ENCODE peak calls at places on chromosomes 7 and 10, in nine cellular contexts. H is T-helper 2 cell, L is NB4, C is choroid plexus epithelial cell, D is WTC11, Q is NCI-H1105, Z is cardiac muscle cell, Y is T follicular helper cell, G is Kasumi-1. O is an unnamed sample.

GRCh38 chr10:71634531-71635164 is 84.9 kb downstream of the C10orf105 start:
- DNase-seq in H (no peak), L (no peak), C (no peak), D (no peak), Q (no peak), Z (no peak), Y (no peak), G (no peak), O (no peak)

GRCh38 chr10:61623101-61623500 is 39.6 kb upstream of the CABCOCO1 start:
- DNase-seq in H (no peak), L (no peak), C (peak), D (no peak), Q (no peak), Z (no peak), Y (no peak), G (no peak), O (no peak)

GRCh38 chr7:116230191-116231005 is 20.1 kb downstream of the TES start:
- DNase-seq in H (no peak), L (no peak), C (no peak), D (no peak), Q (no peak), Z (peak), Y (no peak), G (no peak), O (no peak)

GRCh38 chr10:15824498-15824897 is 35.8 kb downstream of the MINDY3 start:
- DNase-seq in H (no peak), L (peak), C (peak), D (no peak), Q (no peak), Z (peak), Y (no peak), G (peak), O (peak)

GRCh38 chr7:36472141-36472729 is 82.6 kb downstream of the ANLN start:
- DNase-seq in H (no peak), L (no peak), C (no peak), D (no peak), Q (no peak), Z (no peak), Y (no peak), G (no peak), O (no peak)

GRCh38 chr7:66315192-66315591 is 110.1 kb downstream of the TPST1 start:
- DNase-seq in H (no peak), L (peak), C (peak), D (no peak), Q (no peak), Z (no peak), Y (no peak), G (no peak), O (no peak)

GRCh38 chr10:110629680-110630191 is 14.4 kb upstream of the RBM20 start:
- DNase-seq in H (no peak), L (no peak), C (peak), D (no peak), Q (peak), Z (no peak), Y (no peak), G (no peak), O (no peak)

GRCh38 chr10:14016942-14017341 is 313.8 kb downstream of the FRMD4A start:
- DNase-seq in H (no peak), L (no peak), C (no peak), D (no peak), Q (no peak), Z (no peak), Y (no peak), G (no peak), O (no peak)

GRCh38 chr10:5644930-5645329 is 21.5 kb downstream of the ASB13 start:
- DNase-seq in H (no peak), L (no peak), C (no peak), D (no peak), Q (no peak), Z (no peak), Y (no peak), G (no peak), O (no peak)

GRCh38 chr7:3705258-3705657 is 404.2 kb downstream of the SDK1 start:
- DNase-seq in H (no peak), L (no peak), C (no peak), D (no peak), Q (no peak), Z (no peak), Y (no peak), G (no peak), O (no peak)

GRCh38 chr7:77254915-77255314 is 55.3 kb upstream of the FGL2 start:
- DNase-seq in H (no peak), L (no peak), C (no peak), D (no peak), Q (no peak), Z (no peak), Y (no peak), G (no peak), O (no peak)

GRCh38 chr7:24777811-24778210 is 20.5 kb upstream of the GSDME start:
- DNase-seq in H (no peak), L (no peak), C (no peak), D (no peak), Q (no peak), Z (no peak), Y (no peak), G (no peak), O (no peak)

GRCh38 chr7:80463272-80463920 is 48.5 kb downstream of the GNAT3 start:
- DNase-seq in H (no peak), L (no peak), C (no peak), D (no peak), Q (no peak), Z (peak), Y (no peak), G (no peak), O (no peak)

GRCh38 chr10:15531927-15532722 is 161.0 kb upstream of the FAM171A1 start:
- DNase-seq in H (no peak), L (no peak), C (no peak), D (no peak), Q (no peak), Z (no peak), Y (no peak), G (no peak), O (no peak)

GRCh38 chr10:27695704-27696103 is 49.9 kb downstream of the MKX start:
- DNase-seq in H (no peak), L (no peak), C (no peak), D (no peak), Q (no peak), Z (no peak), Y (no peak), G (no peak), O (no peak)

GRCh38 chr7:133572087-133572486 is 319.2 kb downstream of the EXOC4 start:
- DNase-seq in H (no peak), L (no peak), C (peak), D (no peak), Q (no peak), Z (no peak), Y (no peak), G (no peak), O (no peak)

GRCh38 chr10:6401562-6402348 is 178.3 kb downstream of the PRKCQ start:
- DNase-seq in H (peak), L (peak), C (peak), D (peak), Q (peak), Z (peak), Y (peak), G (peak), O (peak)

GRCh38 chr7:154584352-154585252 is 418.3 kb downstream of the PAXIP1 start:
- DNase-seq in H (no peak), L (no peak), C (no peak), D (no peak), Q (no peak), Z (no peak), Y (no peak), G (no peak), O (no peak)